ENCODE peak calls at places on chromosomes 11 and 22, in ten cellular contexts. One of them, this sample, is unnamed.

GRCh38 chr22:31095637-31096249 is 11.6 kb downstream of the SELENOM start:
- DNase-seq in GM12878: no peak
- DNase-seq in H1: no peak
- DNase-seq in endothelial cell of umbilical vein: no peak
- DNase-seq in suprapubic skin: no peak
- DNase-seq in transverse colon: no peak
- DNase-seq in HCT116: no peak
- DNase-seq in stomach: no peak
- DNase-seq in spleen: no peak
- DNase-seq in sigmoid colon: no peak
- DNase-seq in this sample: no peak

GRCh38 chr11:10809373-10810199 is 860 bp upstream of the EIF4G2 start:
- DNase-seq in GM12878: no peak
- DNase-seq in H1: peak
- DNase-seq in endothelial cell of umbilical vein: peak
- DNase-seq in suprapubic skin: no peak
- DNase-seq in transverse colon: peak
- DNase-seq in HCT116: peak
- DNase-seq in stomach: no peak
- DNase-seq in spleen: peak
- DNase-seq in sigmoid colon: peak
- DNase-seq in this sample: no peak

GRCh38 chr11:48109046-48109666 is 107.5 kb upstream of the OR4B1 start:
- DNase-seq in GM12878: no peak
- DNase-seq in H1: no peak
- DNase-seq in endothelial cell of umbilical vein: peak
- DNase-seq in suprapubic skin: no peak
- DNase-seq in transverse colon: no peak
- DNase-seq in HCT116: peak
- DNase-seq in stomach: no peak
- DNase-seq in spleen: no peak
- DNase-seq in sigmoid colon: no peak
- DNase-seq in this sample: no peak

GRCh38 chr11:94932503-94932902 is 40.9 kb downstream of the CWC15 start:
- DNase-seq in GM12878: no peak
- DNase-seq in H1: no peak
- DNase-seq in endothelial cell of umbilical vein: no peak
- DNase-seq in suprapubic skin: no peak
- DNase-seq in transverse colon: no peak
- DNase-seq in HCT116: no peak
- DNase-seq in stomach: no peak
- DNase-seq in spleen: no peak
- DNase-seq in sigmoid colon: no peak
- DNase-seq in this sample: no peak

GRCh38 chr11:15816270-15816871 is 540.0 kb downstream of the SOX6 start:
- DNase-seq in GM12878: no peak
- DNase-seq in H1: no peak
- DNase-seq in endothelial cell of umbilical vein: peak
- DNase-seq in suprapubic skin: no peak
- DNase-seq in transverse colon: peak
- DNase-seq in HCT116: no peak
- DNase-seq in stomach: no peak
- DNase-seq in spleen: no peak
- DNase-seq in sigmoid colon: no peak
- DNase-seq in this sample: no peak

GRCh38 chr11:57562596-57562995 is 4.9 kb downstream of the UBE2L6 start:
- DNase-seq in GM12878: no peak
- DNase-seq in H1: no peak
- DNase-seq in endothelial cell of umbilical vein: no peak
- DNase-seq in suprapubic skin: no peak
- DNase-seq in transverse colon: no peak
- DNase-seq in HCT116: no peak
- DNase-seq in stomach: no peak
- DNase-seq in spleen: no peak
- DNase-seq in sigmoid colon: no peak
- DNase-seq in this sample: no peak

GRCh38 chr11:1644601-1645356 is 15.2 kb downstream of the KRTAP5-5 start:
- DNase-seq in GM12878: no peak
- DNase-seq in H1: no peak
- DNase-seq in endothelial cell of umbilical vein: no peak
- DNase-seq in suprapubic skin: no peak
- DNase-seq in transverse colon: no peak
- DNase-seq in HCT116: no peak
- DNase-seq in stomach: no peak
- DNase-seq in spleen: peak
- DNase-seq in sigmoid colon: peak
- DNase-seq in this sample: peak

GRCh38 chr11:90874971-90875370 is 652.1 kb upstream of the CHORDC1 start:
- DNase-seq in GM12878: no peak
- DNase-seq in H1: no peak
- DNase-seq in endothelial cell of umbilical vein: no peak
- DNase-seq in suprapubic skin: no peak
- DNase-seq in transverse colon: no peak
- DNase-seq in HCT116: no peak
- DNase-seq in stomach: no peak
- DNase-seq in spleen: no peak
- DNase-seq in sigmoid colon: no peak
- DNase-seq in this sample: no peak

GRCh38 chr22:20395181-20395896 is 1.4 kb downstream of the ZNF74 start:
- DNase-seq in GM12878: no peak
- DNase-seq in H1: no peak
- DNase-seq in endothelial cell of umbilical vein: no peak
- DNase-seq in suprapubic skin: no peak
- DNase-seq in transverse colon: no peak
- DNase-seq in HCT116: no peak
- DNase-seq in stomach: no peak
- DNase-seq in spleen: no peak
- DNase-seq in sigmoid colon: no peak
- DNase-seq in this sample: no peak

GRCh38 chr22:20392983-20393704 is 807 bp upstream of the ZNF74 start:
- DNase-seq in GM12878: no peak
- DNase-seq in H1: no peak
- DNase-seq in endothelial cell of umbilical vein: no peak
- DNase-seq in suprapubic skin: no peak
- DNase-seq in transverse colon: no peak
- DNase-seq in HCT116: no peak
- DNase-seq in stomach: no peak
- DNase-seq in spleen: peak
- DNase-seq in sigmoid colon: no peak
- DNase-seq in this sample: no peak

GRCh38 chr22:20391222-20391621 is 2.7 kb upstream of the ZNF74 start:
- DNase-seq in GM12878: no peak
- DNase-seq in H1: no peak
- DNase-seq in endothelial cell of umbilical vein: no peak
- DNase-seq in suprapubic skin: no peak
- DNase-seq in transverse colon: no peak
- DNase-seq in HCT116: no peak
- DNase-seq in stomach: no peak
- DNase-seq in spleen: no peak
- DNase-seq in sigmoid colon: no peak
- DNase-seq in this sample: no peak

GRCh38 chr22:20395897-20396287 is 1.9 kb downstream of the ZNF74 start:
- DNase-seq in GM12878: no peak
- DNase-seq in H1: no peak
- DNase-seq in endothelial cell of umbilical vein: no peak
- DNase-seq in suprapubic skin: no peak
- DNase-seq in transverse colon: no peak
- DNase-seq in HCT116: no peak
- DNase-seq in stomach: no peak
- DNase-seq in spleen: no peak
- DNase-seq in sigmoid colon: no peak
- DNase-seq in this sample: no peak

DNA sequence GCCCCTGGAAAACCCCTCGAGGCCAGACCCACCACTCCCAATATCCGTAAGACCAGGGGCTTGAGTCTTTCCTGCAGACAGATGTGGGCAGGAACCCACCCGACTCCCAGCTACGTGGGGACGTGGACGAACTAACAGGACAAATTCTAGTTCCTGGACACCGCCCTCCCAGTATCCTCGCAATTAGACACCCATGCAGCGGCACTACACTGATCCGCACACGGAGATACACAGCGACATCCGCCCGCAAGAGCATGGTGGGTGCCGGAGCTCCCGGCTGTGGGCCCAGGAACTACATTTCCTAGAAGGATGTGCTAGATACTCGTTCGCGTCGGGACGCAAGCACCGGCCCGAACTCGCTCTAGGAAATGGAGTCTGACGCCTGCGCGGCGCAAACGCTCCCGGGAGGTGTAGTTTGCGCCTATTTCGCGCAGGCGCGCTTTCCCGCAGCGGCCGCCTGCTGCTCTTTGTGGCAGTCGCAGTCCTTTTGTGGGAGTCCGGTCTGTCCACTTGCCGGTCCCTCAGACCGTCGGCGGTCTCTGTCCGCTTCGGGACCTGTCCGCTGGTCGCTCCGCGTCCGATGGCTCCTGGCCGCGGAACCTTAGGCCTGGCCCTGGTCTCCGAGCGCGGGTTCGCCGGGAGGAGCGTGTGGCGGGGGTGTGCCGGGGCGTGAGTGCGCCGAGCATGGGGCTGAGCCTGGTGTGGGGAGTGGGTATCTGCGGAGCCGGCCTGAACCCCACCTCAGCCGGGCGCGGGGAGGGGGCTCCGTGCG is at the start of gene ZNF74:
- DNase-seq in GM12878: peak
- DNase-seq in H1: peak
- DNase-seq in endothelial cell of umbilical vein: peak
- DNase-seq in suprapubic skin: peak
- DNase-seq in transverse colon: peak
- DNase-seq in HCT116: peak
- DNase-seq in stomach: peak
- DNase-seq in spleen: peak
- DNase-seq in sigmoid colon: peak
- DNase-seq in this sample: peak
- TF ChIP-seq POLR2A in GM12878: peak
- TF ChIP-seq POLR2A in H1: peak
- TF ChIP-seq POLR2A in endothelial cell of umbilical vein: peak
- TF ChIP-seq POLR2A in suprapubic skin: peak
- TF ChIP-seq POLR2A in transverse colon: peak
- TF ChIP-seq POLR2A in HCT116: peak
- TF ChIP-seq POLR2A in stomach: no peak
- TF ChIP-seq POLR2A in spleen: no peak
- TF ChIP-seq POLR2A in sigmoid colon: no peak
- TF ChIP-seq POLR2A in this sample: no peak

DNA sequence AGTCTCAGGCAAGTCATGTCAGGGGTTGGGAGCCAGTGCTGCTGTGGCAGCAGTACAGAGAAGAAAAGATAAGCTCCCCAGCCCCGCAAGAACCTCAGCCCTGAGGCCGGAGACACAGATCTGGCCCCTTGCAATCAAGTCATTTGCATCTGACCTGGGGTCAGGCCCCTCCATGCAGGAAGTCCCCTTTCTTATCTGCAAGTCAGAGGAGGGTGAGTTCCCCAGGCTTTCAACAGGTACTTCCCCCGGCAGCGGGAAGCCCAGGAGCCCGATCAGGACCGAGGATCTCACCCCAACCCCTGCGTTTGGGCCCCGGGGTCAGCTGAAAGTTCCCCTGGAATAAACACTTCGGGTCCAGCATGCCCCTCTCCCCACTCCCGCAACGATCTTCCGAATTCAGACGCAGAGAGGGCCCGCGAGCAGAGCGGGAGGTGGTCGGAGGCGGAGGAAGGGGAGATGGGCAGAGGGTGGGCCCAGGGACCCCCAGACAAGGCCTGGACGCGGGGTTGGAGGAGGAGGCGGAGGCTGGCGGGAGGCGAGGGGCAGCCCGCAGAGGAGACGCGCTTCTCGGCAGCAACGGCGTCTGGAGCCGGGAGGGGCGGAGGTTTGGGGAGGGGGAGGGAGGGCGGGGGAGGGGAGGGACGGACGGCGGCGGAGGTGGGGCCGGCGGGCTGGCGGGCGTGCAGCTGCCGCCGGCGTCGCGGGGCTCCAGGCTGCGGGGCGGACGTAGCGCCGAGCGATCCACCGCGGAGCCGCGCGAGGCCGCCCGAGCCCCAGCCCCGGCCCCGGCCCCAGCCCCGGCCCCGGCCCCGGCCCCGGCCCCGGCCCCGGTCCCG is at the start of gene TSPAN18:
- DNase-seq in GM12878: peak
- DNase-seq in H1: peak
- DNase-seq in endothelial cell of umbilical vein: no peak
- DNase-seq in suprapubic skin: no peak
- DNase-seq in transverse colon: no peak
- DNase-seq in HCT116: no peak
- DNase-seq in stomach: no peak
- DNase-seq in spleen: peak
- DNase-seq in sigmoid colon: peak
- DNase-seq in this sample: no peak
- H3K4me3 ChIP-seq in GM12878: peak
- H3K4me3 ChIP-seq in H1: peak
- H3K4me3 ChIP-seq in endothelial cell of umbilical vein: peak
- H3K4me3 ChIP-seq in suprapubic skin: peak
- H3K4me3 ChIP-seq in transverse colon: peak
- H3K4me3 ChIP-seq in HCT116: peak
- H3K4me3 ChIP-seq in stomach: peak
- H3K4me3 ChIP-seq in spleen: peak
- H3K4me3 ChIP-seq in sigmoid colon: peak
- H3K4me3 ChIP-seq in this sample: peak

DNA sequence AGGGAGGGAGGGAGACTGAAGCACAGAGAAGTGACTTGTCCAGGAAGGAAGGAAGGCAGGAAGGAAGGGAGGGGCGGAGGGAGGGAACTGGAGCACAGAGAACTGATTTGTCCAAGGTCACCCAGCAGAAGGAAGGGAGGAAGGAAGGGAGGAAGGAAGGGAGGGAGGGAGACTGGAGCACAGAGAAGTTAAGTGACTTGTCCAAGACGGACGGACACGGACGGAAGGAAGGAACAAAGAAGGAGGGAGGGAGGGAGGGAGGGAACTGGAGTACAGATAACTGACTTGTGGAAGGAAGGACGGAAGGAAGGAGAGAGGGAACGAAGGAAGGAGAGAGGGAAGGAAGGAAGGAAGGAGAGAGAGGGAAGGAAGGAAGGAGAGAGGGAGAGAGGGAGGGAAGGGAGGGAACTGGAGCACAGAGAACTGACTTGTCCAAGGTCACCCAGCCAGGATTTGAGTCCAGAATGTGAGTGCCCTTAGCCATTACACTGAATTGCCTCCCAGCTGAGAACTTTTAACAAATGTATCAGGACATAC is 1.5 kb downstream of the SLC35F2 start:
- DNase-seq in GM12878: no peak
- DNase-seq in H1: no peak
- DNase-seq in endothelial cell of umbilical vein: no peak
- DNase-seq in suprapubic skin: no peak
- DNase-seq in transverse colon: peak
- DNase-seq in HCT116: peak
- DNase-seq in stomach: no peak
- DNase-seq in spleen: no peak
- DNase-seq in sigmoid colon: no peak
- DNase-seq in this sample: no peak
- TF ChIP-seq POLR2AphosphoS5 in GM12878: no peak
- TF ChIP-seq POLR2AphosphoS5 in H1: no peak
- TF ChIP-seq POLR2AphosphoS5 in endothelial cell of umbilical vein: no peak
- TF ChIP-seq POLR2AphosphoS5 in suprapubic skin: no peak
- TF ChIP-seq POLR2AphosphoS5 in transverse colon: no peak
- TF ChIP-seq POLR2AphosphoS5 in HCT116: peak
- TF ChIP-seq POLR2AphosphoS5 in stomach: no peak
- TF ChIP-seq POLR2AphosphoS5 in spleen: no peak
- TF ChIP-seq POLR2AphosphoS5 in sigmoid colon: no peak
- TF ChIP-seq POLR2AphosphoS5 in this sample: no peak

DNA sequence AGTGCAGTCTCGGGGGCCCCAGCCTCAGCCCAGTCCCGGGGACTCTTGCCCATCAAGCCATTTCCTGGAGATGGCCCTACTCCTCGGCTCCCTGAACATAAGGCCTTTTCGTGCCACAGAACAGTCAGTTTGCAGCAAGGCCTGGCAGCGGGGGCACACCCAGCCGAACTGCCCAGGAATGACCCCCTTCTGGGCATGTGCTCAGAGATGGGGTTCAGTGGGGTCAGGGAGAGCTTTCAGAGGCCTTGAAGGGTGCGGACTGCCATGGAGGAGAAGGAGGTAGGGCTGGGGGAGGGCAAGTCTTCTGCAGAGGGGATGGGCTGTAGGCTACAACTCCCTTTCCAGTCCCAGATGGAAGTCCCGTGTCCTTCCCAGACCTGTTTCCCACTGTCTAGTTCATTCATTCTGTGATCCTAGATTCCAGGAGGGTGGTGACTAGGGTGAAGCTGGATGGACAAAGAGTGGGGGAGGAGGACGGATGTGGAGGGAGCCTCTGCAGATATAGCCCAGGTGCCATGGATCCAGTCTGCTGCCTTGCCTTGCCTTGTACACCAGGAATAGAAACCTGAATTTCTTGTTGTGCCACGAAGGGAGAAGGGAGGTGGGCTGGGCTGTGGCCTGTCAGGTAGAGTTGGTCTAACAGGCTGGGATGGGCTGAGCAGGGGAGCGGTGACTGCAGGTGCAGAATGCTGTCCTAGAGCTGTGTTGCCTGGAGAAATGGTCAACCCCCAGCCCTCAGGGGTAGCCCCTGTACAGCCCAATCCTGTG is 14.2 kb upstream of the OMP start:
- DNase-seq in GM12878: no peak
- DNase-seq in H1: no peak
- DNase-seq in endothelial cell of umbilical vein: no peak
- DNase-seq in suprapubic skin: peak
- DNase-seq in transverse colon: peak
- DNase-seq in HCT116: no peak
- DNase-seq in stomach: peak
- DNase-seq in spleen: peak
- DNase-seq in sigmoid colon: peak
- DNase-seq in this sample: no peak
- TF ChIP-seq POLR2A in GM12878: no peak
- TF ChIP-seq POLR2A in H1: no peak
- TF ChIP-seq POLR2A in endothelial cell of umbilical vein: no peak
- TF ChIP-seq POLR2A in suprapubic skin: no peak
- TF ChIP-seq POLR2A in transverse colon: no peak
- TF ChIP-seq POLR2A in HCT116: no peak
- TF ChIP-seq POLR2A in stomach: no peak
- TF ChIP-seq POLR2A in spleen: no peak
- TF ChIP-seq POLR2A in sigmoid colon: no peak
- TF ChIP-seq POLR2A in this sample: no peak

This sample was measured in breast epithelium.